ENCODE peak calls at places on chromosomes 5 and 9, in nine cellular contexts. X is hepatocyte, H is HCT116, W is GM23248, Q is OCI-LY7, Z is PC-3, B is PC-9, Y is SK-N-SH, G is Karpas-422. R is an unnamed sample. For H3K9me2 and H3K9me3, the result is how much of the 10 kb centered on the place peaks cover.

GRCh38 chr5:14066326-14066725 is 76.8 kb upstream of the TRIO start:
- DNase-seq in W (no peak), X (no peak), Y (no peak), Z (no peak), B (no peak), G (no peak), Q (no peak), H (no peak), R (no peak)

GRCh38 chr5:96528816-96529474 is 95.9 kb upstream of the PCSK1 start:
- DNase-seq in Y (peak), Q (no peak), W (no peak), Z (no peak), H (no peak), X (no peak), G (no peak), B (no peak), R (no peak)

GRCh38 chr5:170451764-170452365 is 52.0 kb upstream of the KCNIP1 start:
- DNase-seq in B (peak), Z (peak), Q (no peak), Y (no peak), H (no peak), W (peak), X (no peak), G (no peak), R (no peak)

GRCh38 chr5:109191153-109191558 is 218.6 kb downstream of the PJA2 start:
- DNase-seq in B (peak), Q (no peak), Y (no peak), Z (peak), G (no peak), X (no peak), H (peak), W (peak), R (peak)

GRCh38 chr9:137397675-137398423 is 25.1 kb downstream of the EXD3 start:
- DNase-seq in X (no peak), H (no peak), Q (no peak), G (no peak), W (no peak), Z (no peak), B (no peak), Y (no peak), R (no peak)

GRCh38 chr9:120702075-120702474 is 12.2 kb downstream of the MEGF9 start:
- DNase-seq in B (peak), G (no peak), Q (no peak), Z (peak), H (no peak), W (no peak), X (no peak), Y (no peak), R (no peak)

GRCh38 chr5:53032188-53032587 is 43.0 kb downstream of the ITGA2 start:
- DNase-seq in G (no peak), Q (no peak), Z (no peak), Y (no peak), X (no peak), H (no peak), W (no peak), B (no peak), R (no peak)

GRCh38 chr5:168224110-168224509 is 67.3 kb upstream of the WWC1 start:
- DNase-seq in W (no peak), Y (no peak), G (no peak), Z (no peak), H (no peak), B (no peak), Q (no peak), X (no peak), R (no peak)

GRCh38 chr9:3525088-3525835 is 539 bp downstream of the RFX3 start:
- DNase-seq in G (no peak), X (peak), Q (no peak), H (no peak), B (no peak), W (peak), Z (no peak), Y (peak), R (peak)

GRCh38 chr5:67063791-67064190 is 132.8 kb downstream of the CD180 start:
- DNase-seq in Q (no peak), W (peak), X (no peak), B (no peak), Y (no peak), G (no peak), Z (no peak), H (no peak), R (no peak)

GRCh38 chr5:113084402-113085083 is 107.9 kb downstream of the DCP2 start:
- DNase-seq in Z (no peak), G (peak), H (no peak), W (no peak), B (no peak), Y (peak), X (no peak), Q (no peak), R (no peak)

GRCh38 chr9:88537743-88538055 is 2.7 kb downstream of the NXNL2 start:
- DNase-seq in Z (peak), Y (peak), G (peak), X (peak), B (no peak), Q (peak), W (peak), H (no peak), R (peak)

GRCh38 chr5:179731791-179732411 is 721 bp upstream of the MAML1 start:
- DNase-seq in B (peak), X (peak), Q (no peak), W (peak), H (no peak), Z (peak), Y (no peak), G (no peak), R (no peak)

GRCh38 chr9:124110307-124110915 is 98.8 kb downstream of the LHX2 start:
- DNase-seq in G (peak), Q (peak), W (peak), Y (no peak), B (no peak), Z (peak), H (no peak), X (peak), R (peak)

GRCh38 chr5:145979270-145980223 is 43.2 kb downstream of the SH3RF2 start:
- DNase-seq in X (peak), B (no peak), H (no peak), G (no peak), Y (no peak), Q (no peak), Z (no peak), W (no peak), R (no peak)

GRCh38 chr5:137329581-137329980 is 169.5 kb downstream of the SPOCK1 start:
- DNase-seq in Z (no peak), G (no peak), Y (no peak), Q (no peak), H (no peak), W (no peak), B (no peak), X (no peak), R (no peak)

GRCh38 chr5:179224741-179225140 is 120.5 kb downstream of the ADAMTS2 start:
- DNase-seq in B (no peak), G (no peak), Z (no peak), Q (no peak), H (no peak), Y (no peak), X (no peak), W (no peak), R (no peak)

GRCh38 chr5:140881889-140882590 is at the start of gene PCDHA13:
- DNase-seq in X (peak), Z (peak), W (peak), Y (no peak), G (no peak), B (no peak), Q (no peak), H (no peak), R (no peak)

GRCh38 chr5:121121786-121122185 is 657.7 kb downstream of the PRR16 start:
- DNase-seq in H (no peak), Y (no peak), Q (no peak), G (no peak), W (no peak), Z (no peak), X (no peak), B (no peak), R (no peak)

GRCh38 chr9:110531776-110532175 is 47.8 kb downstream of the SVEP1 start:
- DNase-seq in Y (no peak), H (no peak), Z (no peak), W (no peak), Q (no peak), G (no peak), B (no peak), X (no peak), R (peak)

GRCh38 chr5:89851911-89852310 is 557.6 kb downstream of the CETN3 start:
- DNase-seq in H (no peak), Z (no peak), Q (no peak), X (no peak), Y (no peak), G (no peak), W (no peak), B (no peak), R (no peak)

GRCh38 chr9:129487307-129487657 is 133.6 kb downstream of the C9orf50 start:
- DNase-seq in X (no peak), G (no peak), B (no peak), Q (no peak), W (peak), Z (no peak), Y (no peak), H (no peak), R (no peak)
- H3K4me2 ChIP-seq in X (peak), G (no peak), B (peak), Q (no peak), W (peak), Z (no peak), Y (peak), H (peak), R (no peak)

DNA sequence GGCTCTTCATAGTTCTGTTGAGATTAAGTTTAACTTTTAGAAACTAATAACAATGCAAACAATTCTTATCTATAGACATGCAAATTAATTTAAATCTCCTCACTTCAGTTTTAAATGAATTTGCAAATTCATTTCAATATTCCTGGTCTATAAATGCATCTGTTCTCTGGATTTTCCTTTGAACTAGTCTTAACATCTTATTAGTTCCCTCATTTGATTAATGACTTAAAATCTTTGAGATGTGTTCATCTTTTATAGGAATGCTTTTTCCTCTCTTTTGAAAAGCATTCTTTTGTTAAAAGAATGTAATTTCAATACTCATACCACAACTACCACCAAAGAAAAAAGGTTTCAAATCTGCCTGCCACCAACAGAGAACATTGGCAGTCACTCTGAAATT is 169.4 kb downstream of the RASEF start:
- DNase-seq in W (no peak), Q (no peak), B (no peak), Y (no peak), G (no peak), H (no peak), Z (no peak), X (no peak), R (no peak)
- H3K9me2 ChIP-seq in W (under half), Q (under half), B (under half), Y (under half), G (under half), H (under half), Z (under half), X (under half), R (under half)

DNA sequence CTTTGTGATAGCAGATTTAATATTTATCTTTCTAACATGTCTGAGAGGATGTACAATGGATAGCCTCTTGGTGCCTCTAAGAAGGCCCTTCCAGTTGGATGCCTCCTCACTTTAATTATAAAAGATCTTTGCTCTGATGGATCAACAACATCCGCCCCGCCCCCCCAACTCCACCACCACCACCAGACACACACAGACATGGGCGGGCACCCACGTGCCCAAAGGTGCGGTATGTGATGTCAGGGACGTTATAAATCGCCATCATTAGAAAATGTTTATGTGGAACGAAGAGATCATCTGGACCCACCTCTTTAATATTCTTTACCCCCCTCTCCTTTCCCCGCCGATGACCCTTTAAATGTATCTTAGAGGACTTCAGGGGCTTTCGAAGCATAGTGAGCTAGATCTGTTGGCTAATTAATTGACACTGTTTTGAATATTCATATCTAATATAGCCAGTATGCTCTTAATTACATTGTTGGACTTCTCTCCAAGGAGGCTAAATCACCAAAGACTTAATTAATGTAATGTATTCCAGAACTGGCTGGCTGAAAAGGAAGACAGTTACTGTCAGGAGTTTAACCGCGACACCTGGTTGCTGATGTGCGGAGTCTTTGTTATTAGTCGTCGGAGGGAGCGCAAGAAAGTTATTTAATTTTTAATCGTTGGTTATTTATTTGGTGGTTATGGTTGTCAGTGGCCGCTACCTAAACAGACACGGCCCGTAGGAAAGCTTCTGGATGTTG is 6.1 kb upstream of the FOXB2 start:
- DNase-seq in B (no peak), W (no peak), Y (peak), H (no peak), Q (no peak), G (no peak), Z (no peak), X (no peak), R (no peak)
- H3K9me3 ChIP-seq in B (under half), W (under half), Y (under half), H (under half), Q (under half), G (under half), Z (under half), X (under half), R (under half)

GRCh38 chr9:96148634-96149138 is 153.3 kb downstream of the HSD17B3 start:
- DNase-seq in G (no peak), Y (no peak), W (no peak), Z (no peak), B (no peak), H (no peak), Q (no peak), X (no peak), R (no peak)
- H3K4me2 ChIP-seq in G (no peak), Y (no peak), W (no peak), Z (no peak), B (no peak), H (no peak), Q (no peak), X (no peak), R (no peak)

GRCh38 chr9:129395633-129396364 is 217.7 kb upstream of the IER5L start:
- DNase-seq in H (no peak), B (no peak), X (no peak), Q (no peak), W (no peak), G (no peak), Y (no peak), Z (no peak), R (no peak)

GRCh38 chr9:129394920-129395279 is 216.8 kb upstream of the IER5L start:
- DNase-seq in Y (no peak), Q (no peak), X (no peak), W (no peak), H (no peak), Z (no peak), G (no peak), B (no peak), R (no peak)

GRCh38 chr9:129398101-129398795 is 220.2 kb upstream of the IER5L start:
- DNase-seq in W (no peak), Y (peak), Q (no peak), B (no peak), H (no peak), X (no peak), G (no peak), Z (no peak), R (no peak)

GRCh38 chr9:129397335-129397734 is 219.3 kb upstream of the IER5L start:
- DNase-seq in Y (no peak), Z (no peak), G (no peak), X (no peak), B (no peak), H (no peak), W (no peak), Q (no peak), R (no peak)

DNA sequence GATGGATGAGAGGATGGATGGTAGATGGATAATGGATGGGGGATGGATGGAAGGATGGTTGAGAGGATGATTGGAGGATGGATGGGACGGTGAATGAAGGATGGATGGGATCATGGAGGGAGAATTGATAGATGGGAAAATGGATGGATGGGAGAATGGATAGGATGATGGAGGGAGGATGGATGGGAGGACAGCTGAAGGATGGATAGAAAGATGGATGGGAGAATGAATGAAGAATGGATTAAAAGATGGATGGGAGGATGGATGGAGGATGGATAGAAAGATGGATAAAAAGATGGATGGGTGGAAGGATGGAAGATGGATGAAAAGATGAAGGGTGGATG is 218.3 kb upstream of the IER5L start:
- DNase-seq in Q (no peak), B (no peak), Z (no peak), X (no peak), Y (no peak), H (no peak), G (no peak), W (no peak), R (no peak)
- H3K9me2 ChIP-seq in Q (under half), B (under half), Z (under half), X (under half), Y (under half), H (under half), G (under half), W (under half), R (under half)